ENCODE peak calls at places on chromosome 14, in six cellular contexts. R is stimulated activated CD4-positive, alpha-beta T cell treated with anti-CD3 and anti-CD28 coated beads, Interleukin-15, amount 100 ng/mL, for 24 hours; A is stromal cell of bone marrow; Q is T-cell; P is heart right ventricle; U is amniotic stem cell. I is an unnamed sample.

GRCh38 chr14:32978691-32979255 is 40.1 kb downstream of the NPAS3 start:
- DNase-seq in R (no peak), A (no peak), Q (no peak), P (no peak), U (no peak), I (no peak)

GRCh38 chr14:94124582-94125377 is 4.6 kb downstream of the IFI27L2 start:
- DNase-seq in R (no peak), A (no peak), Q (no peak), P (no peak), U (no peak), I (no peak)

GRCh38 chr14:67557118-67557517 is 24.0 kb downstream of the PLEKHH1 start:
- DNase-seq in R (no peak), A (no peak), Q (no peak), P (no peak), U (no peak), I (no peak)

GRCh38 chr14:74218462-74218861 is 20.8 kb upstream of the VSX2 start:
- DNase-seq in R (no peak), A (no peak), Q (no peak), P (no peak), U (no peak), I (no peak)

GRCh38 chr14:69069020-69069421 is 83.9 kb downstream of the DCAF5 start:
- DNase-seq in R (no peak), A (peak), Q (no peak), P (no peak), U (no peak), I (no peak)

GRCh38 chr14:24274101-24274543 is 2.7 kb upstream of the RABGGTA start:
- DNase-seq in R (peak), A (no peak), Q (peak), P (no peak), U (no peak), I (no peak)

GRCh38 chr14:32998433-32998832 is 59.8 kb downstream of the NPAS3 start:
- DNase-seq in R (no peak), A (peak), Q (no peak), P (no peak), U (peak), I (no peak)

GRCh38 chr14:76467843-76468242 is 91.9 kb downstream of the ESRRB start:
- DNase-seq in R (no peak), A (no peak), Q (no peak), P (no peak), U (no peak), I (no peak)

GRCh38 chr14:100294213-100294962 is 11.9 kb downstream of the SLC25A29 start:
- DNase-seq in R (no peak), A (no peak), Q (no peak), P (peak), U (no peak), I (no peak)

GRCh38 chr14:77025744-77026165 is 2.8 kb downstream of the IRF2BPL start:
- DNase-seq in R (no peak), A (no peak), Q (no peak), P (no peak), U (no peak), I (no peak)

GRCh38 chr14:49593016-49593415 is 5.7 kb upstream of the LRR1 start:
- DNase-seq in R (no peak), A (no peak), Q (no peak), P (no peak), U (peak), I (no peak)